ENCODE peak calls at places on chromosomes 2 and 18, in six cellular contexts. K is central memory CD8-positive, alpha-beta T cell; U is Panc1; Q is omental fat pad; W is activated CD8-positive, alpha-beta memory T cell treated with anti-CD3 and anti-CD28 coated beads, Interleukin-2, amount 10 ng/mL, durations not matched to agents 7 days and 5 days; P is Right ventricle myocardium superior. I is an unnamed sample.

GRCh38 chr2:176814740-176815367 is 397.7 kb upstream of the HNRNPA3 start:
- ATAC-seq in W (peak), K (no peak), U (no peak), P (no peak), Q (no peak), I (no peak)

GRCh38 chr2:222976521-222977076 is 75.4 kb upstream of the KCNE4 start:
- ATAC-seq in W (no peak), K (no peak), Q (no peak), U (no peak), P (no peak), I (no peak)

GRCh38 chr2:133405252-133405651 is 163.0 kb downstream of the NCKAP5 start:
- ATAC-seq in U (no peak), Q (no peak), P (no peak), W (no peak), K (no peak), I (no peak)

GRCh38 chr2:151845481-151845880 is 17.3 kb upstream of the ARL5A start:
- ATAC-seq in Q (no peak), U (no peak), P (peak), K (no peak), W (no peak), I (no peak)

GRCh38 chr2:24333019-24333540 is 27.3 kb downstream of the ITSN2 start:
- ATAC-seq in K (no peak), U (no peak), W (no peak), P (no peak), Q (no peak), I (no peak)

GRCh38 chr2:129847043-129847442 is 132.4 kb upstream of the RAB6C start:
- ATAC-seq in P (no peak), W (no peak), U (no peak), Q (no peak), K (no peak), I (no peak)

GRCh38 chr2:205077159-205077558 is 531.9 kb downstream of the PARD3B start:
- ATAC-seq in W (peak), U (no peak), Q (no peak), K (peak), P (no peak), I (no peak)

GRCh38 chr2:107543793-107544192 is 282.9 kb upstream of the RGPD4 start:
- ATAC-seq in W (no peak), U (no peak), P (no peak), K (no peak), Q (no peak), I (no peak)

GRCh38 chr2:217049931-217050330 is 190.1 kb upstream of the TNP1 start:
- ATAC-seq in K (no peak), Q (no peak), P (peak), U (no peak), W (no peak), I (no peak)

GRCh38 chr2:236785611-236786057 is 216.0 kb downstream of the ACKR3 start:
- ATAC-seq in K (no peak), Q (peak), U (no peak), W (no peak), P (peak), I (peak)

GRCh38 chr2:64818650-64819032 is 164.9 kb upstream of the SERTAD2 start:
- ATAC-seq in U (no peak), W (no peak), Q (no peak), P (no peak), K (no peak), I (no peak)

GRCh38 chr2:10316336-10316735 is 13.6 kb downstream of the HPCAL1 start:
- ATAC-seq in P (no peak), W (no peak), U (peak), Q (peak), K (no peak), I (no peak)

GRCh38 chr2:191262436-191262835 is 17.2 kb downstream of the MYO1B start:
- ATAC-seq in W (no peak), Q (no peak), U (no peak), K (no peak), P (no peak), I (no peak)

GRCh38 chr2:101402637-101403036 is 15.3 kb upstream of the CREG2 start:
- ATAC-seq in P (no peak), Q (no peak), W (peak), U (no peak), K (no peak), I (no peak)

GRCh38 chr2:186617186-186617585 is 27.3 kb downstream of the ITGAV start:
- ATAC-seq in Q (no peak), U (no peak), W (no peak), P (peak), K (no peak), I (no peak)

GRCh38 chr2:148670773-148671172 is 26.2 kb downstream of the EPC2 start:
- ATAC-seq in P (no peak), W (no peak), Q (no peak), U (no peak), K (no peak), I (no peak)

GRCh38 chr2:183214680-183215079 is 90.4 kb downstream of the NUP35 start:
- ATAC-seq in K (no peak), P (no peak), Q (no peak), W (peak), U (no peak), I (no peak)

GRCh38 chr18:76943542-76944339 is 121.4 kb downstream of the ZNF236 start:
- ATAC-seq in K (no peak), Q (peak), P (peak), W (no peak), U (no peak), I (peak)

GRCh38 chr2:67641709-67642397 is 244.7 kb downstream of the ETAA1 start:
- ATAC-seq in U (no peak), W (no peak), Q (no peak), P (no peak), K (no peak), I (no peak)

GRCh38 chr18:22417496-22418188 is at the start of gene CTAGE1:
- ATAC-seq in U (no peak), W (no peak), Q (no peak), P (no peak), K (no peak), I (no peak)